ENCODE peak calls at places on chromosome 21, in six cellular contexts. G is NCI-H69, F is NCI-H1417, C is EH, T is caudate nucleus, K is hippocampal formation. U is an unnamed sample.

GRCh38 chr21:29649370-29649963 is 290.3 kb downstream of the GRIK1 start:
- DNase-seq in F (no peak), C (no peak), T (no peak), G (no peak), K (no peak), U (no peak)

GRCh38 chr21:29230541-29231275 is 68.0 kb upstream of the BACH1 start:
- DNase-seq in K (no peak), G (no peak), C (peak), F (no peak), T (no peak), U (no peak)

GRCh38 chr21:32520885-32521735 is 64.2 kb downstream of the TCP10L start:
- DNase-seq in G (peak), T (no peak), C (peak), F (no peak), K (peak), U (peak)

GRCh38 chr21:42298237-42298636 is 17.0 kb downstream of the TFF3 start:
- DNase-seq in T (no peak), F (no peak), K (no peak), C (no peak), G (peak), U (no peak)

GRCh38 chr21:26845066-26845749 is at the start of gene ADAMTS1:
- DNase-seq in K (peak), G (peak), T (peak), C (peak), F (no peak), U (peak)

GRCh38 chr21:29465528-29465927 is 166.8 kb downstream of the BACH1 start:
- DNase-seq in K (no peak), F (no peak), T (no peak), C (no peak), G (peak), U (no peak)

GRCh38 chr21:36122977-36123376 is 11.9 kb upstream of the CBR3 start:
- DNase-seq in G (no peak), T (no peak), C (peak), F (no peak), K (no peak), U (no peak)

GRCh38 chr21:30436986-30437385 is 3.1 kb upstream of the KRTAP15-1 start:
- DNase-seq in T (no peak), C (no peak), G (peak), K (no peak), F (no peak), U (no peak)

GRCh38 chr21:41593784-41594138 is 85.8 kb upstream of the TMPRSS2 start:
- DNase-seq in K (no peak), T (no peak), G (no peak), C (no peak), F (no peak), U (no peak)

GRCh38 chr21:32770514-32771133 is 931 bp downstream of the PAXBP1 start:
- DNase-seq in C (peak), G (peak), K (no peak), T (no peak), F (no peak), U (no peak)

GRCh38 chr21:43930074-43930847 is 65.2 kb downstream of the AGPAT3 start:
- DNase-seq in C (no peak), F (no peak), T (no peak), G (no peak), K (no peak), U (no peak)

GRCh38 chr21:35256468-35256988 is 207.4 kb upstream of the RUNX1 start:
- DNase-seq in T (no peak), F (peak), G (peak), K (no peak), C (peak), U (peak)

GRCh38 chr21:44552681-44553080 is 1.4 kb upstream of the KRTAP10-2 start:
- DNase-seq in G (peak), T (no peak), F (no peak), K (no peak), C (no peak), U (no peak)

GRCh38 chr21:39911792-39912191 is 44.6 kb downstream of the PCP4 start:
- DNase-seq in F (peak), C (no peak), G (peak), K (no peak), T (no peak), U (no peak)

GRCh38 chr21:26512664-26513063 is 60.4 kb downstream of the CYYR1 start:
- DNase-seq in G (no peak), T (no peak), C (no peak), F (no peak), K (no peak), U (no peak)

GRCh38 chr21:43923391-43923790 is 58.4 kb downstream of the AGPAT3 start:
- DNase-seq in C (peak), T (peak), K (peak), F (no peak), G (peak), U (no peak)

GRCh38 chr21:42348762-42349161 is 2.0 kb downstream of the TFF2 start:
- DNase-seq in K (no peak), G (no peak), T (no peak), F (no peak), C (no peak), U (no peak)

GRCh38 chr21:15039607-15040299 is 25.0 kb downstream of the NRIP1 start:
- DNase-seq in G (no peak), T (no peak), F (no peak), K (no peak), C (no peak), U (no peak)

GRCh38 chr21:42656872-42657271 is 3.5 kb downstream of the PDE9A start:
- DNase-seq in T (no peak), F (no peak), K (no peak), C (no peak), G (peak), U (no peak)

GRCh38 chr21:44448651-44449131 is 6.6 kb upstream of the LRRC3 start:
- DNase-seq in F (no peak), K (no peak), C (no peak), G (no peak), T (no peak), U (no peak)

GRCh38 chr21:30839304-30839703 is 9.7 kb upstream of the KRTAP7-1 start:
- DNase-seq in F (peak), G (peak), K (no peak), T (no peak), C (no peak), U (peak)

GRCh38 chr21:46393451-46393940 is 65.2 kb upstream of the DIP2A start:
- DNase-seq in K (no peak), G (peak), C (no peak), T (no peak), F (no peak), U (no peak)

GRCh38 chr21:29521872-29522271 is 223.2 kb downstream of the BACH1 start:
- DNase-seq in K (no peak), C (no peak), T (no peak), F (no peak), G (no peak), U (no peak)

GRCh38 chr21:45748593-45748992 is 105.1 kb downstream of the PCBP3 start:
- DNase-seq in T (no peak), K (no peak), F (no peak), C (no peak), G (no peak), U (no peak)

GRCh38 chr21:26506951-26507350 is 66.1 kb downstream of the CYYR1 start:
- DNase-seq in G (no peak), C (peak), K (no peak), T (no peak), F (no peak), U (no peak)

GRCh38 chr21:24290151-24290833 is 1317.0 kb downstream of the MRPL39 start:
- DNase-seq in G (peak), T (no peak), C (no peak), F (no peak), K (no peak), U (no peak)

GRCh38 chr21:45308211-45309068 is 20.7 kb upstream of the POFUT2 start:
- DNase-seq in K (no peak), T (no peak), C (peak), G (peak), F (no peak), U (peak)

GRCh38 chr21:45158491-45159423 is 84.4 kb downstream of the ADARB1 start:
- DNase-seq in F (peak), T (no peak), G (no peak), C (no peak), K (no peak), U (no peak)

GRCh38 chr21:33286600-33287456 is 20.7 kb downstream of the IL10RB start:
- DNase-seq in G (peak), C (peak), K (no peak), F (no peak), T (no peak), U (no peak)

GRCh38 chr21:36155603-36156338 is 853 bp upstream of the DOP1B start:
- DNase-seq in C (no peak), T (no peak), G (peak), K (no peak), F (peak), U (peak)

GRCh38 chr21:41873005-41873404 is 6.1 kb downstream of the PRDM15 start:
- DNase-seq in T (no peak), C (no peak), F (no peak), G (no peak), K (no peak), U (no peak)

GRCh38 chr21:36337099-36337509 is 17.1 kb downstream of the MORC3 start:
- DNase-seq in T (no peak), F (no peak), C (peak), K (no peak), G (no peak), U (no peak)

GRCh38 chr21:26637346-26637745 is 64.3 kb upstream of the CYYR1 start:
- DNase-seq in T (no peak), K (no peak), C (no peak), G (peak), F (no peak), U (no peak)

GRCh38 chr21:44527983-44528633 is 11.9 kb downstream of the KRTAP10-1 start:
- DNase-seq in T (no peak), G (no peak), C (no peak), F (no peak), K (no peak), U (peak)

GRCh38 chr21:41847066-41847804 is 31.9 kb downstream of the PRDM15 start:
- DNase-seq in C (peak), K (no peak), F (no peak), T (no peak), G (no peak), U (no peak)

U was measured in pancreas.